ENCODE peak calls at places on chromosomes 4 and X, in eight cellular contexts. A is heart left ventricle, P is suprapubic skin, K is upper lobe of left lung, X is IMR-90, F is Peyer's patch, D is right lobe of liver, I is ovary. T is an unnamed sample.

GRCh38 chrX:77962068-77962902 is 7.2 kb downstream of the PGAM4 start:
- DNase-seq in A (no peak), P (no peak), K (no peak), X (peak; percentile 4), F (no peak), D (no peak), I (no peak), T (no peak)

GRCh38 chr4:77201343-77201742 is 44.3 kb downstream of the CCNG2 start:
- DNase-seq in A (no peak), P (no peak), K (no peak), X (peak; percentile 43), F (no peak), D (no peak), I (no peak), T (no peak)

GRCh38 chrX:44952329-44953027 is 79.5 kb downstream of the KDM6A start:
- DNase-seq in A (no peak), P (no peak), K (no peak), X (no peak), F (no peak), D (no peak), I (no peak), T (no peak)

GRCh38 chr4:26311633-26312032 is 9.2 kb upstream of the RBPJ start:
- DNase-seq in A (no peak), P (no peak), K (no peak), X (no peak), F (no peak), D (no peak), I (no peak), T (no peak)

GRCh38 chr4:56425518-56425917 is 9.9 kb downstream of the PPAT start:
- DNase-seq in A (no peak), P (no peak), K (no peak), X (no peak), F (no peak), D (no peak), I (no peak), T (no peak)

GRCh38 chrX:22165732-22166457 is 106.8 kb upstream of the CBLL2 start:
- DNase-seq in A (no peak), P (no peak), K (no peak), X (peak; percentile 45), F (no peak), D (no peak), I (no peak), T (no peak)

GRCh38 chrX:41580423-41581064 is 108.2 kb upstream of the GPR34 start:
- DNase-seq in A (no peak), P (no peak), K (no peak), X (no peak), F (no peak), D (no peak), I (no peak), T (no peak)

GRCh38 chr4:187174749-187175148 is 451.1 kb upstream of the FAT1 start:
- DNase-seq in A (no peak), P (no peak), K (no peak), X (no peak), F (peak; percentile 52), D (no peak), I (no peak), T (no peak)

GRCh38 chrX:107599371-107599970 is 28.8 kb upstream of the PRPS1 start:
- DNase-seq in A (no peak), P (no peak), K (no peak), X (no peak), F (no peak), D (no peak), I (no peak), T (no peak)

GRCh38 chrX:40087574-40088298 is 10.0 kb downstream of the BCOR start:
- DNase-seq in A (no peak), P (no peak), K (no peak), X (peak; percentile 79), F (no peak), D (peak; percentile 45), I (no peak), T (no peak)

GRCh38 chr4:24763631-24764302 is 31.6 kb upstream of the SOD3 start:
- DNase-seq in A (no peak), P (no peak), K (no peak), X (peak; percentile 74), F (no peak), D (no peak), I (no peak), T (peak; percentile 74)

GRCh38 chr4:102344520-102344954 is 745 bp downstream of the SLC39A8 start:
- DNase-seq in A (peak; percentile 82), P (peak; percentile 84), K (peak; percentile 94), X (no peak), F (peak; percentile 79), D (peak; percentile 89), I (peak; percentile 74), T (no peak)

GRCh38 chr4:89708903-89709361 is 128.0 kb downstream of the SNCA start:
- DNase-seq in A (no peak), P (no peak), K (no peak), X (peak; percentile 54), F (no peak), D (no peak), I (no peak), T (no peak)

GRCh38 chr4:132737344-132737743 is 411.8 kb upstream of the PCDH10 start:
- DNase-seq in A (no peak), P (no peak), K (peak; percentile 32), X (no peak), F (no peak), D (no peak), I (no peak), T (no peak)

GRCh38 chr4:183443609-183444148 is 757 bp upstream of the CDKN2AIP start:
- DNase-seq in A (no peak), P (no peak), K (no peak), X (peak; percentile 52), F (no peak), D (no peak), I (no peak), T (peak; percentile 66)

GRCh38 chrX:2705036-2705435 is 13.9 kb downstream of the CD99 start:
- DNase-seq in A (no peak), P (no peak), K (no peak), X (no peak), F (no peak), D (no peak), I (peak; percentile 50), T (peak; percentile 66)
- H3K4me1 ChIP-seq in A (peaks cover 54% of the 10 kb centered on the region), P (peaks cover 84% of the 10 kb centered on the region), K (peaks cover 83% of the 10 kb centered on the region), X (peaks cover 23% of the 10 kb centered on the region), F (peaks cover 42% of the 10 kb centered on the region), D (no peaks in the 10 kb centered on the region), I (peaks cover 35% of the 10 kb centered on the region), T (peaks cover 78% of the 10 kb centered on the region)

GRCh38 chrX:9789555-9789954 is 3.3 kb downstream of the SHROOM2 start:
- DNase-seq in A (no peak), P (no peak), K (no peak), X (no peak), F (no peak), D (no peak), I (no peak), T (no peak)

GRCh38 chrX:9785252-9785943 is 831 bp upstream of the SHROOM2 start:
- DNase-seq in A (no peak), P (no peak), K (peak; percentile 70), X (no peak), F (no peak), D (no peak), I (peak; percentile 43), T (no peak)

GRCh38 chrX:9788908-9789307 is 2.7 kb downstream of the SHROOM2 start:
- DNase-seq in A (no peak), P (no peak), K (no peak), X (peak; percentile 55), F (no peak), D (no peak), I (peak; percentile 51), T (no peak)

GRCh38 chrX:9785944-9786741 is at the start of gene SHROOM2:
- DNase-seq in A (no peak), P (no peak), K (peak; percentile 81), X (no peak), F (no peak), D (peak; percentile 59), I (peak; percentile 68), T (no peak)

GRCh38 chrX:9786839-9787635 is 808 bp downstream of the SHROOM2 start:
- DNase-seq in A (no peak), P (no peak), K (no peak), X (no peak), F (no peak), D (no peak), I (peak; percentile 58), T (no peak)
- H3K4me3 ChIP-seq in A (peak overlapping the region; percentile 42), P (peak overlapping the region; percentile 57), K (peak overlapping the region; percentile 71), X (peak overlapping the region; percentile 87), F (peak overlapping the region; percentile 58), D (peak overlapping the region; percentile 46), I (peak overlapping the region; percentile 38), T (peak overlapping the region; percentile 43)

GRCh38 chrX:68588653-68589371 is 58.7 kb upstream of the STARD8 start:
- DNase-seq in A (no peak), P (no peak), K (no peak), X (peak; percentile 1), F (no peak), D (no peak), I (no peak), T (no peak)
- TF ChIP-seq POLR2A in A (no peak), P (no peak), K (no peak), X (no peak), F (no peak), D (no peak), I (no peak), T (no peak)

GRCh38 chr4:71832049-71832448 is 48.2 kb upstream of the GC start:
- DNase-seq in A (no peak), P (no peak), K (no peak), X (no peak), F (no peak), D (no peak), I (no peak), T (no peak)

GRCh38 chr4:71833175-71833900 is 49.5 kb upstream of the GC start:
- DNase-seq in A (no peak), P (no peak), K (no peak), X (no peak), F (no peak), D (peak; percentile 54), I (no peak), T (no peak)

GRCh38 chr4:71828450-71828849 is 44.6 kb upstream of the GC start:
- DNase-seq in A (no peak), P (no peak), K (no peak), X (no peak), F (no peak), D (no peak), I (no peak), T (no peak)

GRCh38 chr4:71830497-71831178 is 46.8 kb upstream of the GC start:
- DNase-seq in A (no peak), P (no peak), K (no peak), X (no peak), F (no peak), D (no peak), I (no peak), T (no peak)

GRCh38 chr4:71827811-71828210 is 43.9 kb upstream of the GC start:
- DNase-seq in A (no peak), P (no peak), K (no peak), X (no peak), F (no peak), D (no peak), I (no peak), T (no peak)
- H3K4me1 ChIP-seq in A (no peaks in the 10 kb centered on the region), P (no peaks in the 10 kb centered on the region), K (no peaks in the 10 kb centered on the region), X (no peaks in the 10 kb centered on the region), F (no peaks in the 10 kb centered on the region), D (no peaks in the 10 kb centered on the region), I (no peaks in the 10 kb centered on the region), T (no peaks in the 10 kb centered on the region)

T was measured in gastrocnemius medialis.